ENCODE peak calls at places on chromosomes 7 and 10, in nine cellular contexts. K is aorta; M is AG10803; C is chondrocyte; L is SK-MEL-5; E is NCI-H2029; Q is breast epithelium; V is activated naive CD8-positive, alpha-beta T cell treated with anti-CD3 and anti-CD28 coated beads, Interleukin-2, amount 50 U/mL, for 24 hours; N is ovary. J is an unnamed sample.

GRCh38 chr7:55191161-55191925 is 172.5 kb downstream of the EGFR start:
- DNase-seq in K (no peak), M (no peak), C (no peak), L (no peak), E (no peak), Q (no peak), V (no peak), N (no peak), J (no peak)

GRCh38 chr7:95469850-95470249 is 15.9 kb upstream of the ASB4 start:
- DNase-seq in K (no peak), M (no peak), C (no peak), L (no peak), E (peak), Q (no peak), V (no peak), N (no peak), J (no peak)

GRCh38 chr7:159042084-159042483 is 102.6 kb downstream of the VIPR2 start:
- DNase-seq in K (no peak), M (no peak), C (no peak), L (peak), E (no peak), Q (no peak), V (no peak), N (no peak), J (no peak)

GRCh38 chr7:155590215-155591023 is 44.1 kb upstream of the CNPY1 start:
- DNase-seq in K (peak), M (no peak), C (peak), L (no peak), E (peak), Q (no peak), V (no peak), N (peak), J (no peak)

GRCh38 chr10:58152698-58153263 is 114.9 kb downstream of the IPMK start:
- DNase-seq in K (no peak), M (peak), C (no peak), L (peak), E (no peak), Q (no peak), V (peak), N (peak), J (peak)

GRCh38 chr7:79272066-79272669 is 181.3 kb downstream of the MAGI2 start:
- DNase-seq in K (no peak), M (peak), C (no peak), L (peak), E (peak), Q (no peak), V (no peak), N (no peak), J (peak)

GRCh38 chr10:101241840-101242707 is 12.8 kb upstream of the LBX1 start:
- DNase-seq in K (no peak), M (peak), C (no peak), L (no peak), E (no peak), Q (no peak), V (no peak), N (no peak), J (no peak)

GRCh38 chr7:20033621-20034200 is 183.5 kb downstream of the MACC1 start:
- DNase-seq in K (no peak), M (peak), C (no peak), L (no peak), E (no peak), Q (no peak), V (no peak), N (no peak), J (no peak)

GRCh38 chr10:114751856-114752255 is 69.7 kb upstream of the FHIP2A start:
- DNase-seq in K (no peak), M (peak), C (no peak), L (no peak), E (no peak), Q (no peak), V (no peak), N (no peak), J (no peak)

GRCh38 chr7:35019801-35020200 is 17.5 kb downstream of the DPY19L1 start:
- DNase-seq in K (no peak), M (no peak), C (no peak), L (peak), E (no peak), Q (no peak), V (no peak), N (no peak), J (no peak)

GRCh38 chr10:96978621-96979154 is 146.6 kb downstream of the LCOR start:
- DNase-seq in K (no peak), M (no peak), C (no peak), L (no peak), E (no peak), Q (no peak), V (no peak), N (no peak), J (no peak)

GRCh38 chr10:104077282-104078151 is 8.2 kb downstream of the COL17A1 start:
- DNase-seq in K (no peak), M (no peak), C (no peak), L (peak), E (no peak), Q (no peak), V (no peak), N (no peak), J (peak)

GRCh38 chr10:121371836-121372235 is 226.4 kb downstream of the FGFR2 start:
- DNase-seq in K (no peak), M (no peak), C (no peak), L (no peak), E (no peak), Q (no peak), V (no peak), N (no peak), J (no peak)

GRCh38 chr10:26044123-26044749 is 110.2 kb downstream of the MYO3A start:
- DNase-seq in K (peak), M (no peak), C (no peak), L (no peak), E (no peak), Q (no peak), V (no peak), N (no peak), J (no peak)

GRCh38 chr10:103551619-103552602 is 58.4 kb downstream of the NEURL1 start:
- DNase-seq in K (peak), M (no peak), C (peak), L (no peak), E (no peak), Q (no peak), V (no peak), N (no peak), J (no peak)

GRCh38 chr7:103702982-103703381 is 257.0 kb upstream of the SLC26A5 start:
- DNase-seq in K (no peak), M (no peak), C (no peak), L (no peak), E (no peak), Q (no peak), V (no peak), N (no peak), J (no peak)

GRCh38 chr7:117715784-117716445 is 157.3 kb downstream of the CTTNBP2 start:
- DNase-seq in K (no peak), M (peak), C (no peak), L (peak), E (peak), Q (no peak), V (peak), N (no peak), J (peak)

GRCh38 chr10:121183241-121183640 is 332.1 kb downstream of the WDR11 start:
- DNase-seq in K (no peak), M (no peak), C (no peak), L (no peak), E (peak), Q (no peak), V (no peak), N (no peak), J (no peak)

GRCh38 chr7:139687980-139688632 is 89.7 kb downstream of the HIPK2 start:
- DNase-seq in K (no peak), M (no peak), C (no peak), L (peak), E (no peak), Q (no peak), V (no peak), N (no peak), J (peak)

GRCh38 chr10:73950155-73950554 is 39.2 kb downstream of the PLAU start:
- DNase-seq in K (no peak), M (no peak), C (no peak), L (no peak), E (no peak), Q (no peak), V (no peak), N (peak), J (no peak)

GRCh38 chr10:76738991-76739390 is 898.6 kb downstream of the KCNMA1 start:
- DNase-seq in K (no peak), M (no peak), C (no peak), L (no peak), E (no peak), Q (no peak), V (no peak), N (no peak), J (no peak)

GRCh38 chr10:103599907-103600306 is 106.4 kb downstream of the NEURL1 start:
- DNase-seq in K (no peak), M (no peak), C (no peak), L (no peak), E (no peak), Q (no peak), V (no peak), N (no peak), J (no peak)

GRCh38 chr10:115937756-115938032 is 335.3 kb downstream of the GFRA1 start:
- DNase-seq in K (no peak), M (no peak), C (no peak), L (no peak), E (no peak), Q (no peak), V (no peak), N (no peak), J (no peak)

GRCh38 chr7:47405921-47406765 is 175.8 kb downstream of the TNS3 start:
- DNase-seq in K (no peak), M (peak), C (no peak), L (peak), E (peak), Q (peak), V (no peak), N (peak), J (peak)

GRCh38 chr7:108604685-108605077 is 35.0 kb downstream of the DNAJB9 start:
- DNase-seq in K (no peak), M (no peak), C (no peak), L (no peak), E (no peak), Q (no peak), V (no peak), N (no peak), J (no peak)

GRCh38 chr10:85604136-85604725 is 762.4 kb downstream of the GRID1 start:
- DNase-seq in K (no peak), M (no peak), C (no peak), L (no peak), E (no peak), Q (no peak), V (no peak), N (no peak), J (no peak)

GRCh38 chr10:116800356-116800929 is 48.9 kb upstream of the ENO4 start:
- DNase-seq in K (no peak), M (no peak), C (no peak), L (no peak), E (no peak), Q (no peak), V (no peak), N (no peak), J (no peak)

GRCh38 chr7:90532231-90532929 is 62.9 kb downstream of the PTTG1IP2 start:
- DNase-seq in K (no peak), M (no peak), C (no peak), L (no peak), E (peak), Q (no peak), V (no peak), N (no peak), J (no peak)

GRCh38 chr7:90661290-90662151 is 65.4 kb downstream of the CDK14 start:
- DNase-seq in K (no peak), M (peak), C (no peak), L (no peak), E (no peak), Q (no peak), V (no peak), N (no peak), J (no peak)

GRCh38 chr7:16564909-16565426 is 38.3 kb downstream of the LRRC72 start:
- DNase-seq in K (no peak), M (peak), C (no peak), L (peak), E (peak), Q (no peak), V (peak), N (no peak), J (peak)

GRCh38 chr7:134741901-134742635 is 37.4 kb upstream of the CALD1 start:
- DNase-seq in K (peak), M (peak), C (peak), L (no peak), E (no peak), Q (no peak), V (no peak), N (peak), J (no peak)

GRCh38 chr7:152477079-152477478 is 41.3 kb upstream of the KMT2C start:
- DNase-seq in K (no peak), M (no peak), C (no peak), L (no peak), E (no peak), Q (no peak), V (no peak), N (no peak), J (no peak)

GRCh38 chr7:155490697-155491628 is 33.0 kb downstream of the EN2 start:
- DNase-seq in K (peak), M (peak), C (no peak), L (no peak), E (no peak), Q (no peak), V (peak), N (peak), J (no peak)

GRCh38 chr10:70559861-70560260 is 42.7 kb downstream of the PRF1 start:
- DNase-seq in K (peak), M (no peak), C (no peak), L (no peak), E (no peak), Q (no peak), V (no peak), N (peak), J (no peak)